ENCODE peak calls at places on chromosomes 6 and 20, in seven cellular contexts. X, Z, J, E, L, H and R are unnamed samples.
A peak's percentile ranks its signal among the peaks of the same experiment; 100 is the strongest.

GRCh38 chr20:63625771-63626423 is 1.0 kb downstream of the GMEB2 start:
- DNase-seq in X (no peak), Z (peak; percentile 48), J (peak; percentile 34), E (peak; percentile 35), L (no peak), H (peak; percentile 51), R (no peak)

GRCh38 chr6:74068945-74069570 is 373.1 kb downstream of the CD109 start:
- DNase-seq in X (peak; percentile 54), Z (no peak), J (no peak), E (no peak), L (no peak), H (peak; percentile 73), R (no peak)

GRCh38 chr6:69729870-69730449 is 66.8 kb downstream of the LMBRD1 start:
- DNase-seq in X (no peak), Z (peak; percentile 17), J (no peak), E (no peak), L (peak; percentile 8), H (peak; percentile 22), R (no peak)

GRCh38 chr6:3211681-3212080 is 15.8 kb downstream of the TUBB2B start:
- DNase-seq in X (no peak), Z (no peak), J (no peak), E (no peak), L (no peak), H (no peak), R (no peak)

GRCh38 chr6:78243519-78243918 is 590.7 kb downstream of the MEI4 start:
- DNase-seq in X (peak; percentile 16), Z (peak; percentile 2), J (no peak), E (peak; percentile 48), L (no peak), H (peak; percentile 38), R (peak; percentile 26)

GRCh38 chr6:7311171-7311570 is 1.8 kb downstream of the SSR1 start:
- DNase-seq in X (no peak), Z (no peak), J (no peak), E (no peak), L (no peak), H (no peak), R (no peak)

GRCh38 chr6:113632220-113632864 is 224.8 kb upstream of the MARCKS start:
- DNase-seq in X (peak; percentile 61), Z (peak; percentile 46), J (no peak), E (peak; percentile 61), L (no peak), H (peak; percentile 96), R (peak; percentile 93)

GRCh38 chr6:133502451-133503259 is 261.5 kb downstream of the EYA4 start:
- DNase-seq in X (peak; percentile 83), Z (peak; percentile 58), J (peak; percentile 3), E (no peak), L (no peak), H (no peak), R (no peak)

GRCh38 chr20:58017237-58017969 is 211.1 kb downstream of the ANKRD60 start:
- DNase-seq in X (no peak), Z (no peak), J (no peak), E (peak; percentile 99), L (no peak), H (peak; percentile 98), R (no peak)

GRCh38 chr6:36559394-36559793 is 12.1 kb upstream of the STK38 start:
- DNase-seq in X (no peak), Z (no peak), J (no peak), E (no peak), L (no peak), H (no peak), R (no peak)

GRCh38 chr6:21111399-21111725 is 482.2 kb upstream of the SOX4 start:
- DNase-seq in X (no peak), Z (no peak), J (no peak), E (peak; percentile 30), L (no peak), H (no peak), R (no peak)

GRCh38 chr6:16334671-16335070 is 96.3 kb downstream of the GMPR start:
- DNase-seq in X (peak; percentile 87), Z (peak; percentile 56), J (no peak), E (no peak), L (no peak), H (peak; percentile 96), R (no peak)

GRCh38 chr20:63083831-63084562 is 77.2 kb upstream of the BHLHE23 start:
- DNase-seq in X (no peak), Z (no peak), J (no peak), E (peak; percentile 72), L (no peak), H (no peak), R (no peak)

GRCh38 chr6:165383323-165383722 is 73.9 kb upstream of the C6orf118 start:
- DNase-seq in X (no peak), Z (no peak), J (no peak), E (no peak), L (no peak), H (no peak), R (no peak)

GRCh38 chr6:52519618-52520017 is 57.2 kb downstream of the TRAM2 start:
- DNase-seq in X (no peak), Z (no peak), J (no peak), E (no peak), L (no peak), H (peak; percentile 66), R (no peak)

GRCh38 chr6:12163149-12163548 is 127.0 kb upstream of the EDN1 start:
- DNase-seq in X (no peak), Z (no peak), J (no peak), E (no peak), L (peak; percentile 56), H (no peak), R (no peak)

GRCh38 chr6:138907167-138907566 is 80.9 kb downstream of the REPS1 start:
- DNase-seq in X (no peak), Z (no peak), J (no peak), E (no peak), L (no peak), H (no peak), R (no peak)

GRCh38 chr6:50120300-50120699 is 70.6 kb upstream of the DEFB112 start:
- DNase-seq in X (no peak), Z (no peak), J (no peak), E (no peak), L (no peak), H (peak; percentile 6), R (no peak)

GRCh38 chr20:10922521-10922920 is 248.7 kb upstream of the JAG1 start:
- DNase-seq in X (no peak), Z (no peak), J (no peak), E (no peak), L (no peak), H (no peak), R (no peak)

GRCh38 chr6:143337201-143337949 is 113.1 kb downstream of the ADAT2 start:
- DNase-seq in X (no peak), Z (peak; percentile 55), J (peak; percentile 70), E (peak; percentile 30), L (no peak), H (peak; percentile 33), R (no peak)

GRCh38 chr6:16064687-16065086 is 64.2 kb upstream of the MYLIP start:
- DNase-seq in X (no peak), Z (no peak), J (peak; percentile 44), E (no peak), L (no peak), H (no peak), R (no peak)

GRCh38 chr20:8078528-8078914 is 53.5 kb upstream of the PLCB1 start:
- DNase-seq in X (no peak), Z (no peak), J (no peak), E (no peak), L (no peak), H (no peak), R (peak; percentile 13)

GRCh38 chr6:112286010-112286409 is 31.6 kb upstream of the LAMA4 start:
- DNase-seq in X (no peak), Z (no peak), J (no peak), E (no peak), L (peak; percentile 53), H (no peak), R (no peak)

GRCh38 chr6:46637145-46637544 is 15.5 kb downstream of the CYP39A1 start:
- DNase-seq in X (peak; percentile 90), Z (no peak), J (no peak), E (no peak), L (no peak), H (peak; percentile 63), R (no peak)